ENCODE peak calls at places on chromosomes 12 and 14, in eight cellular contexts. N is OCI-M1; L is activated naive CD8-positive, alpha-beta T cell treated with anti-CD3 and anti-CD28 coated beads for 36 hours; B is stimulated activated CD4-positive, alpha-beta T cell treated with anti-CD3 and anti-CD28 coated beads, Interleukin-1b, Interleukin-23, amount 100 ng/mL, for 24 hours; S is cardiac septum; A is nucleus accumbens; W is progenitor cell of endocrine pancreas; D is pancreas. I is an unnamed sample.

GRCh38 chr12:84912191-84913142 is at the start of gene SLC6A15:
- DNase-seq in S (peak), B (no peak), W (peak), D (no peak), N (no peak), A (peak), L (peak), I (no peak)

GRCh38 chr12:70657621-70658286 is 20.5 kb upstream of the PTPRB start:
- DNase-seq in B (no peak), W (no peak), D (no peak), S (no peak), N (no peak), A (no peak), L (no peak), I (no peak)

GRCh38 chr12:66352197-66352596 is 49.9 kb downstream of the HELB start:
- DNase-seq in L (peak), D (no peak), A (no peak), B (peak), N (no peak), S (no peak), W (peak), I (no peak)

GRCh38 chr12:12718853-12719252 is 1.7 kb downstream of the CDKN1B start:
- DNase-seq in D (no peak), L (peak), W (no peak), B (no peak), N (peak), A (no peak), S (no peak), I (no peak)

GRCh38 chr14:51023964-51024363 is 70.9 kb downstream of the TRIM9 start:
- DNase-seq in N (no peak), W (no peak), L (no peak), A (peak), S (no peak), B (no peak), D (no peak), I (no peak)

GRCh38 chr12:90868626-90869025 is 86.3 kb downstream of the CCER1 start:
- DNase-seq in W (no peak), N (no peak), S (no peak), A (no peak), D (no peak), L (no peak), B (no peak), I (no peak)

GRCh38 chr14:55454264-55455151 is 14.1 kb upstream of the TBPL2 start:
- DNase-seq in W (no peak), A (peak), S (no peak), N (peak), L (no peak), B (no peak), D (peak), I (no peak)

GRCh38 chr12:122385171-122386041 is 37.1 kb downstream of the CLIP1 start:
- DNase-seq in D (no peak), L (no peak), W (no peak), A (no peak), N (no peak), S (no peak), B (no peak), I (no peak)

GRCh38 chr12:53505086-53505485 is 2.2 kb downstream of the NPFF start:
- DNase-seq in W (no peak), S (no peak), L (no peak), B (no peak), A (no peak), N (no peak), D (no peak), I (no peak)

GRCh38 chr12:113221997-113222729 is 899 bp downstream of the TPCN1 start:
- DNase-seq in W (no peak), D (no peak), A (no peak), B (no peak), N (no peak), L (peak), S (no peak), I (no peak)

GRCh38 chr14:104981699-104982541 is 3.7 kb upstream of the CLBA1 start:
- DNase-seq in D (peak), B (no peak), N (no peak), W (no peak), L (no peak), A (no peak), S (peak), I (no peak)

GRCh38 chr12:44716681-44717080 is 159.4 kb downstream of the NELL2 start:
- DNase-seq in W (no peak), S (no peak), N (no peak), B (no peak), L (no peak), A (no peak), D (no peak), I (no peak)

GRCh38 chr14:96195441-96196081 is 9.1 kb upstream of the BDKRB2 start:
- DNase-seq in A (no peak), D (no peak), W (no peak), N (no peak), B (no peak), L (no peak), S (no peak), I (no peak)

GRCh38 chr14:67562025-67562775 is 29.1 kb downstream of the PLEKHH1 start:
- DNase-seq in S (no peak), W (no peak), L (no peak), B (no peak), D (no peak), N (no peak), A (no peak), I (no peak)

GRCh38 chr14:59325906-59326305 is 137.4 kb downstream of the DAAM1 start:
- DNase-seq in N (no peak), W (no peak), S (no peak), B (no peak), L (no peak), D (no peak), A (no peak), I (no peak)

I was measured in T-helper 22 cell.